ENCODE peak calls at places on chromosomes 4 and X, in six cellular contexts. W is HepG2; B is CD8-positive, alpha-beta memory T cell; E is Peyer's patch; X is tibial artery; K is GM23248. L is an unnamed sample.

GRCh38 chrX:71667328-71668247 is at the start of gene LOC101059915:
- DNase-seq in W (no peak), B (no peak), E (no peak), X (no peak), K (no peak), L (no peak)

GRCh38 chr4:74283614-74284013 is 24.7 kb upstream of the EPGN start:
- DNase-seq in W (no peak), B (no peak), E (no peak), X (no peak), K (peak; percentile 84), L (no peak)

GRCh38 chrX:16136080-16136479 is 12.7 kb downstream of the GRPR start:
- DNase-seq in W (no peak), B (no peak), E (no peak), X (no peak), K (peak; percentile 1), L (no peak)

GRCh38 chr4:121270384-121270783 is 106.3 kb upstream of the TNIP3 start:
- DNase-seq in W (no peak), B (no peak), E (no peak), X (no peak), K (peak; percentile 37), L (no peak)

GRCh38 chr4:73676881-73677323 is 56.7 kb upstream of the RASSF6 start:
- DNase-seq in W (no peak), B (no peak), E (no peak), X (no peak), K (peak; percentile 27), L (no peak)

GRCh38 chrX:104721854-104722253 is 155.9 kb downstream of the IL1RAPL2 start:
- DNase-seq in W (no peak), B (no peak), E (no peak), X (no peak), K (no peak), L (no peak)

GRCh38 chr4:185911556-185912064 is 99.6 kb upstream of the SORBS2 start:
- DNase-seq in W (no peak), B (no peak), E (no peak), X (no peak), K (peak; percentile 50), L (no peak)

GRCh38 chr4:181538435-181538834 is 704.8 kb upstream of the TENM3 start:
- DNase-seq in W (no peak), B (no peak), E (no peak), X (no peak), K (no peak), L (no peak)

GRCh38 chr4:38891051-38891738 is 23.6 kb downstream of the FAM114A1 start:
- DNase-seq in W (no peak), B (no peak), E (no peak), X (no peak), K (no peak), L (no peak)

GRCh38 chr4:1717129-1718094 is 3.7 kb downstream of the TMEM129 start:
- DNase-seq in W (no peak), B (no peak), E (no peak), X (peak; percentile 11), K (no peak), L (no peak)

GRCh38 chrX:153501530-153501929 is 6.8 kb downstream of the BGN start:
- DNase-seq in W (no peak), B (no peak), E (no peak), X (no peak), K (no peak), L (no peak)

GRCh38 chr4:134702374-134702773 is 500.8 kb upstream of the PABPC4L start:
- DNase-seq in W (no peak), B (no peak), E (no peak), X (no peak), K (no peak), L (no peak)

GRCh38 chr4:2881431-2881830 is 37.8 kb downstream of the ADD1 start:
- DNase-seq in W (no peak), B (no peak), E (no peak), X (no peak), K (no peak), L (no peak)

GRCh38 chr4:2878346-2878745 is 34.7 kb downstream of the ADD1 start:
- DNase-seq in W (no peak), B (no peak), E (no peak), X (no peak), K (no peak), L (no peak)

GRCh38 chr4:2886161-2886560 is 42.5 kb downstream of the ADD1 start:
- DNase-seq in W (no peak), B (no peak), E (no peak), X (no peak), K (no peak), L (no peak)

GRCh38 chr4:2879026-2879425 is 35.4 kb downstream of the ADD1 start:
- DNase-seq in W (no peak), B (no peak), E (no peak), X (no peak), K (no peak), L (no peak)

GRCh38 chr4:2882341-2882740 is 38.7 kb downstream of the ADD1 start:
- DNase-seq in W (no peak), B (no peak), E (no peak), X (no peak), K (no peak), L (no peak)
- H3K36me3 ChIP-seq in W (peaks cover 67% of the 10 kb centered on the region), B (peaks cover 28% of the 10 kb centered on the region), E (no peaks in the 10 kb centered on the region), X (peaks cover 7% of the 10 kb centered on the region), K (peaks cover 57% of the 10 kb centered on the region), L (peaks cover 56% of the 10 kb centered on the region)

DNA sequence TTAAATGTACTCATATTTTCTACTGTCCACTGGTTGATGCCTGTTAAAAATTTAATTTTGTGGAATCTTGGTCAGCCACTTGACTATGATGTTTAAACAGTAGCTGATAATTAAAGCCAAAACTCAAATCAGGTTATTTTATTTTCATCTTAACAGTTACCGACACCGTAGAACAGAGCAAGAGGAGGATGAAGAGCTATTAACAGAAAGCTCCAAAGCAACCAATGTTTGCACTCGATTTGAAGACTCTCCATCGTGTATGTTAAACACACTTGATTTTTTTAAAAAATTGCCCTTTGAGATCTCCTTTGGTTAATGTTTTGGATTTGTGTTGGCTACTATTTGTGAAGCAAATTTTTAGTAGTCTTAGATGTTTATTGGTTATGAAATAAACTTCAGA is 10.7 kb downstream of the SMARCA5 start:
- DNase-seq in W (no peak), B (no peak), E (no peak), X (no peak), K (no peak), L (no peak)
- H3K36me3 ChIP-seq in W (peaks cover 80% of the 10 kb centered on the region), B (peaks cover 40% of the 10 kb centered on the region), E (no peaks in the 10 kb centered on the region), X (peaks cover 65% of the 10 kb centered on the region), K (peaks cover 86% of the 10 kb centered on the region), L (peaks cover 62% of the 10 kb centered on the region)

DNA sequence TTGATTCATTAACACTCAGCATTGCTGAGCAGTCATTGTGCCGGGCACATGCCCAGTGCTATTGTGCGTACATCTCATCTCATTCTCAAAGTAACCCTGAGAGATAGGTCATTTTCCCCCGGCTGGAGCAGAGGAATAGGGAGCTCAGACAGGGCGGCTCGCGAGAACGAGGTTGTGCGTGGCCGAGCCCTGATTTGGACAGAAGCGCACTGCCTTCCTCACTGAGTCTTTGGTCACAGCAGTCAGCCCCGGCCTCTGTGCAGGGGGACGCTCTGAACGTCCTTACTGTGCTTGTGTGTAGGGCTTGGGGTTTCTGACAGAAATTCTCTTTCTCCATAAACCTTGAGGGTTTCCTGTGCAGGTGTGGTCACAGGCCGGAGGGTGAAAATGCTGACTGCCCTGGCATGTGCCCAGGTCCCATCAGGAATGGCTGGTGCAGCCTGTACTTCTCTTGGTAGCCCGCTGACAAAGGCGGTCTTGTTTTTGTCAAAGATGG is 39.5 kb downstream of the NOP14 start:
- DNase-seq in W (no peak), B (no peak), E (no peak), X (peak; percentile 14), K (no peak), L (no peak)
- H3K36me3 ChIP-seq in W (peaks cover 52% of the 10 kb centered on the region), B (peaks cover 28% of the 10 kb centered on the region), E (no peaks in the 10 kb centered on the region), X (peaks cover 32% of the 10 kb centered on the region), K (peaks cover 8% of the 10 kb centered on the region), L (peaks cover 59% of the 10 kb centered on the region)

GRCh38 chr4:15063341-15063740 is 61.1 kb downstream of the CPEB2 start:
- DNase-seq in W (no peak), B (no peak), E (no peak), X (no peak), K (no peak), L (no peak)
- H3K36me3 ChIP-seq in W (peaks cover 9% of the 10 kb centered on the region), B (peaks cover 5% of the 10 kb centered on the region), E (no peaks in the 10 kb centered on the region), X (peaks cover 46% of the 10 kb centered on the region), K (peaks cover 85% of the 10 kb centered on the region), L (peaks cover 43% of the 10 kb centered on the region)

GRCh38 chr4:176805155-176805554 is 12.4 kb upstream of the VEGFC start:
- DNase-seq in W (no peak), B (no peak), E (no peak), X (no peak), K (peak; percentile 63), L (no peak)
- H3K36me3 ChIP-seq in W (no peaks in the 10 kb centered on the region), B (no peaks in the 10 kb centered on the region), E (no peaks in the 10 kb centered on the region), X (no peaks in the 10 kb centered on the region), K (no peaks in the 10 kb centered on the region), L (no peaks in the 10 kb centered on the region)

GRCh38 chr4:119170195-119170594 is 34.6 kb downstream of the MYOZ2 start:
- DNase-seq in W (no peak), B (no peak), E (no peak), X (no peak), K (no peak), L (no peak)

GRCh38 chr4:119162174-119162573 is 26.5 kb downstream of the MYOZ2 start:
- DNase-seq in W (no peak), B (no peak), E (no peak), X (no peak), K (no peak), L (no peak)

GRCh38 chr4:119165767-119166166 is 30.1 kb downstream of the MYOZ2 start:
- DNase-seq in W (no peak), B (no peak), E (no peak), X (no peak), K (no peak), L (no peak)
- H3K36me3 ChIP-seq in W (no peaks in the 10 kb centered on the region), B (no peaks in the 10 kb centered on the region), E (no peaks in the 10 kb centered on the region), X (no peaks in the 10 kb centered on the region), K (no peaks in the 10 kb centered on the region), L (peaks cover 56% of the 10 kb centered on the region)

L was measured in right atrium auricular region.